ENCODE peak calls at places on chromosomes 2 and 18, in eight cellular contexts. K is left ventricle myocardium inferior, F is breast epithelium, O is MM.1S, X is uterus, W is IMR-90, E is heart right ventricle, H is Peyer's patch. S is an unnamed sample.

GRCh38 chr18:63518178-63519012 is 23.8 kb upstream of the SERPINB12 start:
- DNase-seq in K (no peak), F (no peak), O (peak; percentile 82), X (peak; percentile 27), W (peak; percentile 70), E (peak; percentile 65), H (no peak), S (peak; percentile 6)

GRCh38 chr2:21042958-21043743 is 722 bp downstream of the APOB start:
- DNase-seq in K (peak; percentile 71), F (peak; percentile 72), O (peak; percentile 49), X (peak; percentile 67), W (peak; percentile 31), E (peak; percentile 51), H (peak; percentile 80), S (peak; percentile 66)

GRCh38 chr18:25345432-25345831 is 6.5 kb downstream of the ZNF521 start:
- DNase-seq in K (no peak), F (no peak), O (no peak), X (no peak), W (peak; percentile 5), E (no peak), H (no peak), S (no peak)

GRCh38 chr18:11154369-11154982 is 5.1 kb upstream of the PIEZO2 start:
- DNase-seq in K (no peak), F (no peak), O (peak; percentile 48), X (no peak), W (peak; percentile 76), E (no peak), H (no peak), S (no peak)

GRCh38 chr18:34802938-34803337 is 92.8 kb downstream of the DTNA start:
- DNase-seq in K (no peak), F (no peak), O (no peak), X (no peak), W (peak; percentile 29), E (no peak), H (no peak), S (no peak)

GRCh38 chr2:100878000-100878786 is 58.3 kb downstream of the NPAS2 start:
- DNase-seq in K (peak; percentile 37), F (no peak), O (no peak), X (no peak), W (no peak), E (peak; percentile 49), H (no peak), S (no peak)

GRCh38 chr2:64586883-64587481 is 62.9 kb downstream of the AFTPH start:
- DNase-seq in K (no peak), F (no peak), O (peak; percentile 73), X (no peak), W (peak; percentile 72), E (no peak), H (no peak), S (no peak)

GRCh38 chr2:43224571-43225092 is 1.8 kb downstream of the ZFP36L2 start:
- DNase-seq in K (peak; percentile 35), F (no peak), O (peak; percentile 37), X (no peak), W (peak; percentile 17), E (no peak), H (no peak), S (peak; percentile 65)

GRCh38 chr2:67840460-67841068 is 222.2 kb downstream of the C1D start:
- DNase-seq in K (peak; percentile 50), F (peak; percentile 62), O (peak; percentile 61), X (peak; percentile 80), W (peak; percentile 82), E (peak; percentile 63), H (peak; percentile 61), S (peak; percentile 55)

GRCh38 chr2:182682210-182682609 is 33.8 kb upstream of the DNAJC10 start:
- DNase-seq in K (no peak), F (no peak), O (no peak), X (no peak), W (no peak), E (no peak), H (no peak), S (no peak)

GRCh38 chr2:88117976-88118375 is 9.9 kb downstream of the FABP1 start:
- DNase-seq in K (no peak), F (no peak), O (no peak), X (no peak), W (no peak), E (no peak), H (no peak), S (no peak)

GRCh38 chr2:197433770-197434438 is 924 bp downstream of the SF3B1 start:
- DNase-seq in K (no peak), F (no peak), O (peak; percentile 29), X (no peak), W (peak; percentile 13), E (no peak), H (no peak), S (no peak)

GRCh38 chr18:8706545-8706980 is 1.2 kb downstream of the MTCL1 start:
- DNase-seq in K (no peak), F (no peak), O (peak; percentile 43), X (no peak), W (peak; percentile 16), E (no peak), H (no peak), S (no peak)

GRCh38 chr2:1950474-1950873 is 206.2 kb upstream of the PXDN start:
- DNase-seq in K (no peak), F (no peak), O (no peak), X (no peak), W (no peak), E (no peak), H (no peak), S (no peak)

GRCh38 chr2:211085056-211085680 is 528.8 kb downstream of the CPS1 start:
- DNase-seq in K (no peak), F (no peak), O (peak; percentile 60), X (no peak), W (peak; percentile 1), E (no peak), H (no peak), S (no peak)

GRCh38 chr18:46452820-46453219 is 204.2 kb downstream of the LOXHD1 start:
- DNase-seq in K (no peak), F (no peak), O (no peak), X (no peak), W (peak; percentile 22), E (no peak), H (no peak), S (no peak)

DNA sequence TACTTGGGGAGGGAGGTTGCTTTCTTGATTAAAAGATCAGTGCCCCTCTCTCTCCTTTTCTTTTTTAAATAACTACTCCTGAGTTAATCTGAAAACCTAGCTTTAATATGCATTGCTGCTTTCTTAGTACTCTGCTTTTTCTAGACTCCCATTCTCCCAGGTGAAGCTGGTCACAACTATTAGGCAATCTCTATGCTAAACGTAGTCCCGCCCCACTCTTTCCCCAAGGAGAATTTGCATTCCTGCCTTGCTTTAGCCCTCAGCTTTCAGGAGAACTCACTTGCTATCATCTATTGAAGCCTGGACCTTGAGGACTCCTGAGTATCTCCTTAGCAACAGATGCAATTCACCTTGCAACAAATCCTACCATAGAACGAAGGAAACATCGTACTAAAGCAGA is 72.3 kb upstream of the L3MBTL4 start:
- DNase-seq in K (no peak), F (no peak), O (no peak), X (no peak), W (no peak), E (no peak), H (no peak), S (no peak)
- H3K27ac ChIP-seq in K (no peak overlapping the region), F (no peak overlapping the region), O (no peak overlapping the region), X (no peak overlapping the region), W (no peak overlapping the region), E (no peak overlapping the region), H (no peak overlapping the region), S (no peak overlapping the region)

GRCh38 chr2:176493221-176493825 is 224.1 kb downstream of the MTX2 start:
- DNase-seq in K (no peak), F (no peak), O (no peak), X (no peak), W (no peak), E (no peak), H (no peak), S (no peak)

GRCh38 chr2:176491172-176491904 is 222.1 kb downstream of the MTX2 start:
- DNase-seq in K (peak; percentile 78), F (no peak), O (peak; percentile 84), X (peak; percentile 77), W (peak; percentile 96), E (peak; percentile 58), H (no peak), S (no peak)

GRCh38 chr2:176488446-176488845 is 219.2 kb downstream of the MTX2 start:
- DNase-seq in K (no peak), F (no peak), O (no peak), X (no peak), W (no peak), E (no peak), H (no peak), S (no peak)

GRCh38 chr2:176492583-176492982 is 223.3 kb downstream of the MTX2 start:
- DNase-seq in K (no peak), F (no peak), O (no peak), X (no peak), W (no peak), E (no peak), H (no peak), S (no peak)

DNA sequence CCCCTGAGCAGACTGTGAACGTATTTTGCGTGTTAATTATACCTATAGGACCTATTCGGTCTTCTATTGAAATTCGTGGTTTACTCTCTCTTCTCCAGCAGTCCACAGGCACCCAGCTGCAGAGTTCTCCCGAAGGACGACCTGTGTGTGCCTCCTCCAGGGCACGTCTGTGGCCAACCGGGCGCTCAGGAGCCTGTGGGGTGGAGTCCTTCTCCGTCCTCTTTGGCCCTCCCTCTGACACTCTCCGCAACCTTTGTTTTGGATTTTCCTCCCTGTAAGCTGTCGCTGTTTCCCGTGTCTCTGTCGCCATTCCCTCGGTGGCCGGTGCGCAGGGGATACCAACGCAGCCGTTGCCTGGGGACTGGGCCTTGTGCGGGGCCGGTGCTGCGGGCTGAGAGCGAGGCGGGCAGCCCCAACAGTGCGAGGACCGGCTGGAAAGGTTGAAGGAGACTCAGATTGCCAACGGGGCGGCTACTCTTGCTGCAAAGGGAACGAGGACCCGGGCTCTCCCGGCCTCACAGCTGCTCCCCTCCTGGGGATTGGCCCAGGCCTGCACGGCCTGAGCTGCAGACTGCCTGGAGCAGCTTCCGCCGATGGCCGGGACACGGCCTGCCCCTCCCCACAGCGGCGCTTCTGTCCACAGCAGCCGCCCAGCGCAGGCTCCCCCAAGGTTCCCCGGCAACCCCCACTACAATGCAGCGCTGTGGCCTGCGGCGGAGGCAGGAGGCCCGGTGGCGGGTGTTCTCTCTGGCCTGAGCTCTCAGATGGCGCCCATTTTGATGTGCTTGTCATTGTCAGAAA is 221.0 kb downstream of the MTX2 start:
- DNase-seq in K (peak; percentile 61), F (no peak), O (no peak), X (peak; percentile 66), W (no peak), E (peak; percentile 44), H (peak; percentile 50), S (peak; percentile 36)
- H3K27ac ChIP-seq in K (peak overlapping the region; percentile 81), F (peak overlapping the region; percentile 95), O (peak overlapping the region; percentile 51), X (peak overlapping the region; percentile 92), W (no peak overlapping the region), E (peak overlapping the region; percentile 37), H (no peak overlapping the region), S (no peak overlapping the region)

GRCh38 chr2:12412898-12413305 is 303.8 kb upstream of the TRIB2 start:
- DNase-seq in K (no peak), F (no peak), O (peak; percentile 92), X (no peak), W (peak; percentile 81), E (no peak), H (no peak), S (no peak)
- H3K27ac ChIP-seq in K (peak overlapping the region; percentile 24), F (no peak overlapping the region), O (peak overlapping the region; percentile 55), X (no peak overlapping the region), W (peak overlapping the region; percentile 56), E (no peak overlapping the region), H (no peak overlapping the region), S (no peak overlapping the region)

DNA sequence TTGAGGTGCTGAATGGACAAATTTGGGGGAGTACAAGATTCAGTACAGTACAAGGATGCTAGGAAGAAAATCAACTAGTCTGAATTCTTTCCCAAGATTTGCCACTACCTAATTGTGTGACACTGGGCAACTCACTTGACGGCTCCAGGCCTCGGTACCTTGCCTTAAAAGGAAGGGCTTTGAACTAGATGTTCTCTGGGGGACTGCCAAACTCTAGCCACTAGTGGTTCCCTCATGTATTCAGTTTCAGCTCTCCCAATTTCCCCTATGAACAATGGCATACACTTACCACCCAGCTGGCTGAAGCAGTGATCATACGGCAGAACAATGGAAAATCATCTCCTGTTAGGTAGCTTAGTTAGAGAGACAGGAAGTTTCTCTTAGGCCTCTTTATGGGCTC is 73.4 kb downstream of the VWC2L start:
- DNase-seq in K (no peak), F (no peak), O (no peak), X (no peak), W (no peak), E (peak; percentile 28), H (no peak), S (no peak)
- H3K27ac ChIP-seq in K (peak overlapping the region; percentile 36), F (no peak overlapping the region), O (no peak overlapping the region), X (no peak overlapping the region), W (no peak overlapping the region), E (no peak overlapping the region), H (no peak overlapping the region), S (no peak overlapping the region)